ENCODE peak calls at places on chromosomes 7 and 10, in four cellular contexts. One of them, this sample, is unnamed.
A peak's percentile ranks its signal among the peaks of the same experiment; 100 is the strongest.

GRCh38 chr7:24715661-24716479 is 41.4 kb downstream of the GSDME start:
- DNase-seq in left ventricle myocardium inferior: no peak
- DNase-seq in EL: peak; percentile 28
- DNase-seq in H9: peak; percentile 71
- DNase-seq in this sample: no peak

GRCh38 chr7:90216771-90217170 is 5.2 kb downstream of the STEAP2 start:
- DNase-seq in left ventricle myocardium inferior: no peak
- DNase-seq in EL: no peak
- DNase-seq in H9: no peak
- DNase-seq in this sample: no peak

GRCh38 chr10:131802156-131802915 is 98.5 kb upstream of the PPP2R2D start:
- DNase-seq in H9: no peak
- DNase-seq in EL: no peak
- DNase-seq in left ventricle myocardium inferior: no peak
- DNase-seq in this sample: no peak

GRCh38 chr10:96236090-96236478 is 35.3 kb downstream of the BLNK start:
- DNase-seq in left ventricle myocardium inferior: no peak
- DNase-seq in EL: no peak
- DNase-seq in H9: no peak
- DNase-seq in this sample: peak; percentile 38

GRCh38 chr10:86533328-86533727 is 11.7 kb upstream of the WAPL start:
- DNase-seq in EL: no peak
- DNase-seq in H9: no peak
- DNase-seq in left ventricle myocardium inferior: no peak
- DNase-seq in this sample: no peak

GRCh38 chr10:73183882-73184281 is 16.0 kb downstream of the FAM149B1 start:
- DNase-seq in EL: peak; percentile 64
- DNase-seq in left ventricle myocardium inferior: no peak
- DNase-seq in H9: no peak
- DNase-seq in this sample: no peak

GRCh38 chr7:13021566-13021965 is 334.1 kb downstream of the ARL4A start:
- DNase-seq in left ventricle myocardium inferior: no peak
- DNase-seq in EL: no peak
- DNase-seq in H9: no peak
- DNase-seq in this sample: no peak

GRCh38 chr10:54869022-54869421 is 68.0 kb upstream of the PCDH15 start:
- DNase-seq in left ventricle myocardium inferior: no peak
- DNase-seq in EL: no peak
- DNase-seq in H9: no peak
- DNase-seq in this sample: no peak

GRCh38 chr10:3271385-3272115 is 99.0 kb upstream of the PITRM1 start:
- DNase-seq in left ventricle myocardium inferior: no peak
- DNase-seq in EL: no peak
- DNase-seq in H9: no peak
- DNase-seq in this sample: no peak

GRCh38 chr7:31372538-31372937 is 32.0 kb upstream of the NEUROD6 start:
- DNase-seq in left ventricle myocardium inferior: no peak
- DNase-seq in EL: no peak
- DNase-seq in H9: no peak
- DNase-seq in this sample: no peak

GRCh38 chr10:93081296-93081695 is 7.6 kb downstream of the CYP26A1 start:
- DNase-seq in H9: peak; percentile 18
- DNase-seq in EL: no peak
- DNase-seq in left ventricle myocardium inferior: no peak
- DNase-seq in this sample: no peak

GRCh38 chr10:24822557-24822956 is 98.9 kb upstream of the ARHGAP21 start:
- DNase-seq in EL: no peak
- DNase-seq in left ventricle myocardium inferior: no peak
- DNase-seq in H9: no peak
- DNase-seq in this sample: peak; percentile 81

GRCh38 chr10:89245802-89246201 is 5.8 kb downstream of the LIPA start:
- DNase-seq in EL: no peak
- DNase-seq in H9: no peak
- DNase-seq in left ventricle myocardium inferior: no peak
- DNase-seq in this sample: no peak

GRCh38 chr7:140026935-140027334 is 35.8 kb downstream of the PARP12 start:
- DNase-seq in H9: no peak
- DNase-seq in left ventricle myocardium inferior: no peak
- DNase-seq in EL: no peak
- DNase-seq in this sample: no peak